ENCODE peak calls at places on chromosomes 5 and 9, in nine cellular contexts. U is pancreas; H is Panc1; Z is fibroblast of lung; R is left ventricle myocardium inferior; L is psoas muscle; Q is A673; G is CD8-positive, alpha-beta memory T cell; C is WERI-Rb-1. V is an unnamed sample.

GRCh38 chr5:129361441-129362025 is 98.6 kb upstream of the ADAMTS19 start:
- DNase-seq in G (no peak), H (no peak), Q (peak), R (no peak), U (no peak), Z (peak), C (no peak), L (no peak), V (no peak)

GRCh38 chr5:93590511-93590910 is 7.5 kb downstream of the NR2F1 start:
- DNase-seq in C (no peak), L (no peak), U (no peak), R (no peak), G (no peak), Q (no peak), H (no peak), Z (peak), V (no peak)

GRCh38 chr9:125929846-125930245 is 182.7 kb downstream of the PBX3 start:
- DNase-seq in U (no peak), H (no peak), C (no peak), Z (peak), L (no peak), Q (no peak), R (no peak), G (no peak), V (no peak)

GRCh38 chr5:157862183-157862851 is 3.4 kb upstream of the CLINT1 start:
- DNase-seq in Q (no peak), H (no peak), C (no peak), Z (no peak), R (no peak), L (no peak), U (no peak), G (no peak), V (no peak)

GRCh38 chr5:109029847-109030246 is 282.1 kb downstream of the FER start:
- DNase-seq in L (no peak), U (no peak), Q (no peak), G (no peak), C (no peak), H (no peak), Z (no peak), R (no peak), V (no peak)

GRCh38 chr5:39730011-39730410 is 305.2 kb upstream of the DAB2 start:
- DNase-seq in Z (no peak), C (no peak), Q (no peak), G (no peak), L (no peak), U (no peak), H (no peak), R (no peak), V (no peak)

GRCh38 chr5:88984040-88984439 is 101.1 kb upstream of the MEF2C start:
- DNase-seq in C (no peak), Q (no peak), R (no peak), G (no peak), U (no peak), Z (no peak), L (no peak), H (no peak), V (no peak)

GRCh38 chr5:136404616-136405015 is 39.3 kb upstream of the TRPC7 start:
- DNase-seq in Z (no peak), U (no peak), G (no peak), R (no peak), H (no peak), C (no peak), L (no peak), Q (no peak), V (no peak)

GRCh38 chr5:117455236-117456233 is 880.9 kb upstream of the SEMA6A start:
- DNase-seq in U (peak), Z (no peak), L (peak), R (no peak), Q (peak), G (no peak), H (no peak), C (peak), V (no peak)

GRCh38 chr9:135408676-135409254 is 70.8 kb upstream of the PPP1R26 start:
- DNase-seq in U (no peak), R (no peak), Z (no peak), H (no peak), L (no peak), C (no peak), Q (no peak), G (no peak), V (no peak)

GRCh38 chr5:143297756-143298155 is 105.7 kb downstream of the NR3C1 start:
- DNase-seq in U (no peak), H (no peak), L (no peak), C (no peak), Z (no peak), Q (no peak), G (no peak), R (no peak), V (no peak)

GRCh38 chr5:19771174-19771835 is 216.7 kb downstream of the CDH18 start:
- DNase-seq in Q (no peak), Z (peak), G (no peak), L (no peak), C (no peak), H (no peak), R (no peak), U (no peak), V (no peak)

GRCh38 chr5:124798890-124799289 is 52.5 kb upstream of the ZNF608 start:
- DNase-seq in Z (no peak), H (no peak), R (no peak), L (no peak), U (no peak), Q (no peak), C (no peak), G (no peak), V (no peak)

GRCh38 chr5:171969288-171969880 is 37.1 kb downstream of the FBXW11 start:
- DNase-seq in L (no peak), H (no peak), U (no peak), G (no peak), C (no peak), Q (no peak), Z (no peak), R (no peak), V (no peak)

GRCh38 chr5:171968512-171968911 is 37.9 kb downstream of the FBXW11 start:
- DNase-seq in U (no peak), G (no peak), C (no peak), H (no peak), Q (no peak), R (no peak), L (no peak), Z (no peak), V (no peak)

GRCh38 chr5:171965740-171966139 is 40.7 kb downstream of the FBXW11 start:
- DNase-seq in G (no peak), H (no peak), L (no peak), U (no peak), C (no peak), R (no peak), Q (peak), Z (no peak), V (no peak)

GRCh38 chr5:171966270-171966669 is 40.2 kb downstream of the FBXW11 start:
- DNase-seq in C (no peak), G (no peak), H (no peak), Z (no peak), Q (peak), L (no peak), U (no peak), R (no peak), V (no peak)

DNA sequence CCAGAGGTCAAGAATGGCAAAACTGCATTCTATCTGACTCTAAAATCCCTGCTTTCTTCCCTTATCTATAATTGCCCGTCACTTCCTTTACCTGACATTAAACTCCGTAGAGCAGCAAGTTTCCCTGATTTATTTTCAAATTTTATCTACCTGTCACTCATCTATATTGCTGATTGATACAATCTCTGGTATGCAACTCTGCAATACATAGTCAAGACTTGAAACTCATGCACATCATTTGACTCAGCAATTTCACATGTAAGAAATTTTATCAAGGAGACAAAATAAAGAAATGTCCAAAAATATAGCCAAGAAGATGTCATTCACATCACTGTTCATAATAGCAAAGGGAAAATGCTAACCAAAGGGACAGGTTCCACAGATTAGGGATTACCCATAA is 39.5 kb downstream of the FBXW11 start:
- DNase-seq in H (no peak), L (no peak), Q (no peak), R (no peak), G (no peak), Z (no peak), C (no peak), U (no peak), V (no peak)
- H3K27ac ChIP-seq in H (peak), L (peak), Q (peak), R (peak), G (no peak), Z (no peak), C (no peak), U (no peak), V (peak)

GRCh38 chr9:131609116-131609830 is 64.0 kb downstream of the PRRT1B start:
- DNase-seq in Z (peak), Q (no peak), C (no peak), U (no peak), R (peak), L (no peak), G (no peak), H (no peak), V (peak)
- H3K27ac ChIP-seq in Z (peak), Q (no peak), C (no peak), U (peak), R (peak), L (peak), G (no peak), H (peak), V (peak)

DNA sequence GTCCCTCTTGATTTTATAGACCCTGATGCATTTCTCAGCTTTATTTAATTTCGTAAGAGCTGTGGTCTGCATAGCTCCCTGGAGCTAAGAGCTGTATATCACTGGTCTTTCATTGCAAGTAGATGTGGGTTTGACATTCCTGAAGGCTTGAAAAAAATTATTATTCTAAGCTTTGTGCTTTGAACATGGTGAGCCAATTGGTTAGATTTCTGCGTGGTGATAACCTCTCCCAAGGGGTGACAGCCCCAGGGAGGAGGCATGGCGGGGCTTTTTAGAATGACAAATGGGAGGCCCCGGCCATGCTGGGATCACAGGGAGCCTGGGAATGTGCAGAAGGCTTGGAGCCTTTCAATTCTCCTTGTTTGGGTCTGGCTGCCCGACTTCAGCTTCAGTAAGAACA is 193.6 kb downstream of the SLIT3 start:
- DNase-seq in G (no peak), U (no peak), R (no peak), C (no peak), Q (no peak), H (no peak), Z (peak), L (no peak), V (no peak)
- H3K27ac ChIP-seq in G (no peak), U (no peak), R (no peak), C (no peak), Q (no peak), H (no peak), Z (no peak), L (no peak), V (no peak)

GRCh38 chr5:174555726-174556125 is 168.7 kb upstream of the MSX2 start:
- DNase-seq in C (no peak), R (no peak), G (no peak), L (no peak), U (no peak), Z (no peak), Q (no peak), H (no peak), V (no peak)
- H3K27ac ChIP-seq in C (no peak), R (no peak), G (no peak), L (no peak), U (no peak), Z (no peak), Q (no peak), H (no peak), V (no peak)

DNA sequence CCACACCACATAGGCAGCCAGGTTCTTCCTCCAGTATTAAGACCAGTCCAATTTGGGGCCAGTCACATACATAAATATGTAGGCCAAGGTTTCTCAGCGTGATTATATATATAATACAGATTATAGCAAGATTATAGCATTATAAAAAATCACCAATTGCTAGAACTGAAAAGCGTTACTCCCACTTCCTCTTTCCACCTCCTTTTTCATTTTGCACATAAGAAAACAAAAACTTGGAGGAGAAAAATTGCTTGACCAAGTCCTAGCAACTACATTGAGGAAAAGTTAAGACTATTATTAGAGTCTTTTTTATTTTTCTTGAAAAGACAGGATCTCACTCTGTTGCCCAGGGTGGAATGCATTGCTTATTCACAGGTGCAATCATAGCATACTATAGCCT is 262.7 kb upstream of the KCNN2 start:
- DNase-seq in U (no peak), Z (no peak), R (no peak), L (no peak), G (no peak), H (no peak), C (no peak), Q (no peak), V (no peak)
- H3K27ac ChIP-seq in U (no peak), Z (no peak), R (no peak), L (no peak), G (no peak), H (no peak), C (no peak), Q (no peak), V (no peak)

GRCh38 chr5:132445930-132446329 is 44.6 kb downstream of the IRF1 start:
- DNase-seq in R (no peak), H (no peak), Q (no peak), Z (no peak), C (no peak), G (no peak), U (no peak), L (no peak), V (no peak)
- H3K27ac ChIP-seq in R (peak), H (no peak), Q (no peak), Z (no peak), C (no peak), G (no peak), U (no peak), L (peak), V (peak)

GRCh38 chr5:80959138-80959537 is 1.0 kb upstream of the RASGRF2 start:
- DNase-seq in L (no peak), C (no peak), U (no peak), G (no peak), Z (no peak), Q (no peak), H (no peak), R (no peak), V (no peak)

GRCh38 chr5:80959768-80960442 is at the start of gene RASGRF2:
- DNase-seq in R (peak), G (peak), H (no peak), L (no peak), U (no peak), C (peak), Z (peak), Q (peak), V (no peak)

GRCh38 chr5:80962630-80963520 is 2.7 kb downstream of the RASGRF2 start:
- DNase-seq in R (no peak), L (no peak), Z (no peak), Q (no peak), G (no peak), H (no peak), U (no peak), C (no peak), V (no peak)

GRCh38 chr5:80961376-80962281 is 1.5 kb downstream of the RASGRF2 start:
- DNase-seq in R (no peak), G (peak), Z (peak), H (no peak), L (no peak), C (no peak), Q (peak), U (no peak), V (no peak)

DNA sequence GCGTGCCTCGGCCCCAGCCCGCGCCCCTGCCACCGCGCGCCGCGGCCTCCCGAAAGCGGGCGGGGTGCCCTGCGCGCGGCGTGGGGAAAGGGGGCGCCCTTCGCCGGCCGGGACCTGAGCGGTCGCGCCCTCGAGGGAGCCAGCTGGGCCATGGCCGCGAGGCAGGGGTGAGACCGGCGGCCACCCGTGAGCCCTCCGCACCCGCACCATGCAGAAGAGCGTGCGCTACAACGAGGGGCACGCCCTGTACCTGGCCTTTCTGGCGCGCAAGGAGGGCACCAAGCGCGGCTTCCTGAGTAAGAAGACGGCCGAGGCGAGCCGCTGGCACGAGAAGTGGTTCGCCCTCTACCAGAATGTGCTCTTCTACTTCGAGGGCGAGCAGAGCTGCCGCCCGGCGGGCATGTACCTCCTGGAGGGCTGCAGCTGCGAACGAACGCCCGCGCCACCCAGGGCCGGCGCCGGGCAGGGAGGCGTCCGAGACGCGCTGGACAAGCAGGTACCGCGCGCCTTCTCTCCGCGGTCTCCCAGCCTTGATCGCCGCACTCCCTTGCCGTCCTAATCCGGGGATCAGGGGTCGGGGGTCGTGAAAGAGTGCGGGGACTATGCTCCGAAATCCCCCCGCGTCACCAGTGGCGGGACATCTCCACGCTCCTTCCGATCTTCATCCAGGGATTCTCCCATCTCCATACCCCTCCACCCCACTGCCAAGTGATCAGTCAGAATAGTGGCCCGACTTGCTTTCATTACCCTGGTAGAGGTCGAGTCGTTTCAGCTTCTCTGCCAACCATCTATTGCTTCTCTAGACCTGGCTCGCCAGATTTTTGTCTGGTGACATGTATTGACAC is 590 bp downstream of the RASGRF2 start:
- DNase-seq in H (no peak), C (peak), L (no peak), U (no peak), R (peak), Z (peak), Q (peak), G (peak), V (no peak)
- H3K27ac ChIP-seq in H (peak), C (peak), L (peak), U (no peak), R (peak), Z (peak), Q (no peak), G (no peak), V (peak)